ENCODE peak calls at places on chromosomes 12 and 14, in five cellular contexts. C is trophoblast cell, R is neuronal stem cell, X is mesenchymal stem cell, Z is H1. A is an unnamed sample.
A peak's percentile ranks its signal among the peaks of the same experiment; 100 is the strongest.

GRCh38 chr12:128816643-128816920 is 7.2 kb downstream of the SLC15A4 start:
- DNase-seq in C (no peak), R (no peak), X (no peak), Z (no peak), A (no peak)

GRCh38 chr14:60981626-60982455 is 796 bp downstream of the SLC38A6 start:
- DNase-seq in C (peak; percentile 31), R (no peak), X (peak; percentile 88), Z (no peak), A (peak; percentile 94)

GRCh38 chr14:61965030-61965745 is 203.0 kb downstream of the SNAPC1 start:
- DNase-seq in C (peak; percentile 78), R (no peak), X (peak; percentile 80), Z (no peak), A (peak; percentile 97)

GRCh38 chr14:99231850-99232401 is 40.1 kb downstream of the BCL11B start:
- DNase-seq in C (no peak), R (peak; percentile 61), X (no peak), Z (peak; percentile 82), A (no peak)

GRCh38 chr12:38892090-38892786 is 13.2 kb downstream of the CPNE8 start:
- DNase-seq in C (peak; percentile 54), R (no peak), X (peak; percentile 83), Z (no peak), A (no peak)

GRCh38 chr12:50862316-50862715 is 19.6 kb downstream of the TMPRSS12 start:
- DNase-seq in C (no peak), R (no peak), X (peak; percentile 60), Z (no peak), A (peak; percentile 77)

GRCh38 chr12:19402743-19403400 is 36.4 kb upstream of the AEBP2 start:
- DNase-seq in C (peak; percentile 81), R (no peak), X (peak; percentile 63), Z (no peak), A (peak; percentile 63)

GRCh38 chr12:990308-990648 is 745 bp upstream of the ERC1 start:
- DNase-seq in C (peak; percentile 32), R (no peak), X (peak; percentile 82), Z (no peak), A (peak; percentile 74)

GRCh38 chr12:115227137-115227615 is 543.2 kb upstream of the TBX3 start:
- DNase-seq in C (peak; percentile 17), R (no peak), X (peak; percentile 90), Z (no peak), A (peak; percentile 92)

GRCh38 chr12:110502449-110502738 is 263 bp downstream of the RAD9B start:
- DNase-seq in C (no peak), R (no peak), X (no peak), Z (no peak), A (no peak)

GRCh38 chr12:89461649-89462612 is 62.7 kb downstream of the GALNT4 start:
- DNase-seq in C (no peak), R (no peak), X (peak; percentile 83), Z (no peak), A (peak; percentile 82)

GRCh38 chr14:101708853-101709532 is 52.5 kb upstream of the PPP2R5C start:
- DNase-seq in C (no peak), R (no peak), X (no peak), Z (no peak), A (no peak)

GRCh38 chr12:68356060-68356748 is 24.0 kb upstream of the MDM1 start:
- DNase-seq in C (no peak), R (no peak), X (no peak), Z (no peak), A (no peak)

GRCh38 chr14:102570334-102570995 is 22.0 kb upstream of the RCOR1 start:
- DNase-seq in C (peak; percentile 62), R (no peak), X (no peak), Z (no peak), A (no peak)

GRCh38 chr12:54759751-54760150 is 94.6 kb upstream of the MUCL1 start:
- DNase-seq in C (peak; percentile 11), R (peak; percentile 24), X (peak; percentile 2), Z (peak; percentile 44), A (peak; percentile 6)

GRCh38 chr12:32051511-32052299 is 54.9 kb upstream of the BICD1 start:
- DNase-seq in C (peak; percentile 77), R (no peak), X (peak; percentile 92), Z (no peak), A (peak; percentile 96)

GRCh38 chr14:88325883-88326282 is 2.8 kb upstream of the KCNK10 start:
- DNase-seq in C (no peak), R (no peak), X (no peak), Z (no peak), A (no peak)

GRCh38 chr12:98073610-98074009 is 441.8 kb upstream of the TMPO start:
- DNase-seq in C (no peak), R (no peak), X (no peak), Z (no peak), A (no peak)

GRCh38 chr12:72560370-72560769 is 288.2 kb downstream of the TRHDE start:
- DNase-seq in C (no peak), R (no peak), X (no peak), Z (no peak), A (no peak)

GRCh38 chr14:81401420-81402122 is 1.4 kb upstream of the STON2 start:
- DNase-seq in C (peak; percentile 34), R (no peak), X (peak; percentile 44), Z (no peak), A (peak; percentile 64)

GRCh38 chr12:91053951-91054715 is 3.7 kb downstream of the KERA start:
- DNase-seq in C (no peak), R (no peak), X (peak; percentile 48), Z (no peak), A (peak; percentile 72)

GRCh38 chr12:48810817-48811453 is 7.4 kb upstream of the CACNB3 start:
- DNase-seq in C (no peak), R (no peak), X (peak; percentile 93), Z (no peak), A (peak; percentile 98)

GRCh38 chr12:77339610-77340009 is 274.2 kb upstream of the E2F7 start:
- DNase-seq in C (no peak), R (no peak), X (no peak), Z (no peak), A (peak; percentile 43)

GRCh38 chr12:21505888-21506287 is 4.3 kb downstream of the GOLT1B start:
- DNase-seq in C (no peak), R (no peak), X (no peak), Z (no peak), A (no peak)

GRCh38 chr12:64621257-64621942 is 11.1 kb downstream of the RASSF3 start:
- DNase-seq in C (peak; percentile 80), R (no peak), X (peak; percentile 97), Z (no peak), A (peak; percentile 95)

GRCh38 chr14:93884950-93885349 is 42.2 kb upstream of the FAM181A start:
- DNase-seq in C (no peak), R (no peak), X (no peak), Z (no peak), A (no peak)

GRCh38 chr12:66881401-66881800 is 202.5 kb upstream of the GRIP1 start:
- DNase-seq in C (no peak), R (no peak), X (no peak), Z (no peak), A (no peak)

GRCh38 chr12:123094349-123095073 is 56.4 kb downstream of the PITPNM2 start:
- DNase-seq in C (peak; percentile 44), R (no peak), X (peak; percentile 88), Z (no peak), A (peak; percentile 88)

GRCh38 chr12:58819945-58820344 is 100.4 kb downstream of the LRIG3 start:
- DNase-seq in C (no peak), R (no peak), X (peak; percentile 24), Z (no peak), A (no peak)

GRCh38 chr12:128864516-128865186 is 11.4 kb downstream of the GLT1D1 start:
- DNase-seq in C (no peak), R (no peak), X (no peak), Z (no peak), A (no peak)

GRCh38 chr12:3177778-3178435 is 100.7 kb downstream of the TSPAN9 start:
- DNase-seq in C (no peak), R (no peak), X (no peak), Z (no peak), A (no peak)

GRCh38 chr14:53144244-53144643 is 8.9 kb downstream of the DDHD1 start:
- DNase-seq in C (no peak), R (no peak), X (peak; percentile 40), Z (no peak), A (peak; percentile 39)

GRCh38 chr12:6460751-6461371 is 9.0 kb downstream of the TAPBPL start:
- DNase-seq in C (no peak), R (no peak), X (no peak), Z (no peak), A (no peak)

GRCh38 chr12:31991815-31992214 is 32.6 kb downstream of the RESF1 start:
- DNase-seq in C (no peak), R (no peak), X (no peak), Z (no peak), A (no peak)

GRCh38 chr12:109212460-109213115 is 96.2 kb downstream of the ACACB start:
- DNase-seq in C (no peak), R (no peak), X (no peak), Z (no peak), A (no peak)

GRCh38 chr12:104958009-104958945 is at the start of gene SLC41A2:
- DNase-seq in C (peak; percentile 83), R (peak; percentile 77), X (peak; percentile 96), Z (peak; percentile 87), A (peak; percentile 93)
- H3K4ac ChIP-seq in C (peak within 1 kb of the TSS; percentile 35), R (no peak within 1 kb of the TSS), X (peak within 1 kb of the TSS; percentile 89), Z (peak within 1 kb of the TSS; percentile 32), A (peak within 1 kb of the TSS; percentile 79)

GRCh38 chr14:33347816-33348215 is 409.1 kb downstream of the NPAS3 start:
- DNase-seq in C (no peak), R (no peak), X (peak; percentile 59), Z (no peak), A (no peak)

GRCh38 chr14:33352821-33353220 is 414.1 kb downstream of the NPAS3 start:
- DNase-seq in C (no peak), R (no peak), X (peak; percentile 11), Z (no peak), A (no peak)

GRCh38 chr14:33343016-33343415 is 404.3 kb downstream of the NPAS3 start:
- DNase-seq in C (no peak), R (no peak), X (peak; percentile 48), Z (no peak), A (no peak)

DNA sequence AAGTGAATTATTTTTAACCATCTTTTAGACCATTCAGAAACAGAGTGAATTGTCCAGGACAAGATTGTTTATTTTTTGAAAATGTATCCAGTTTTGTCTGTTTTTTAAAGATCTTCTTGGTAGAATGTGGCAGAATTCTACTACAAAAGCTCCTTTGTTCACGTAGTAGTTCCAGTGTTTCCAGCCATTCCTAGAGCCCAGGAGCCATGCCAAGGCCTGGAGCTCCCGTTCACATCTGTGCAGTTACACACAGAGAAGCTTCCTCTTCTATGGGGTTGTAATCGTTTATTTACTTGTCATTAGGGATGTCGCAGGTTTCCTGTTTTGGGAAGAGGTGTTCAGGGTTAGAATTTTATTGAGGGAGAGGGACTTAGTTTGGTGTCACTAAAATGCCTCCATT is 409.8 kb downstream of the NPAS3 start:
- DNase-seq in C (no peak), R (no peak), X (no peak), Z (no peak), A (no peak)
- H3K4me3 ChIP-seq in C (no peak overlapping the region), R (no peak overlapping the region), X (no peak overlapping the region), Z (no peak overlapping the region), A (no peak overlapping the region)

GRCh38 chr14:91417134-91417982 is at the start of gene CCDC88C:
- DNase-seq in C (peak; percentile 35), R (peak; percentile 65), X (no peak), Z (peak; percentile 79), A (no peak)
- H3K14ac ChIP-seq in C (no peak within 1 kb of the TSS), R (no peak within 1 kb of the TSS), X (peak within 1 kb of the TSS; percentile 32), Z (no peak within 1 kb of the TSS), A (no peak within 1 kb of the TSS)

GRCh38 chr14:91510171-91511013 is at the start of gene PPP4R3A:
- DNase-seq in C (peak; percentile 93), R (peak; percentile 94), X (peak; percentile 98), Z (peak; percentile 93), A (peak; percentile 98)
- H3K4ac ChIP-seq in C (peak within 1 kb of the TSS; percentile 100), R (peak within 1 kb of the TSS; percentile 23), X (peak within 1 kb of the TSS; percentile 99), Z (peak within 1 kb of the TSS; percentile 10), A (peak within 1 kb of the TSS; percentile 94)